ENCODE peak calls at places on chromosomes 16 and 17, in eight cellular contexts. D is AG09309, W is breast epithelium, H is B cell, B is glutamatergic neuron, T is NB4, P is A549, Z is A673. S is an unnamed sample.

GRCh38 chr16:22027633-22028032 is 19.7 kb downstream of the MOSMO start:
- DNase-seq in D (no peak), W (no peak), H (no peak), B (no peak), T (peak; percentile 46), P (no peak), Z (no peak), S (no peak)

GRCh38 chr16:22216191-22216831 is 10.2 kb downstream of the EEF2K start:
- DNase-seq in D (no peak), W (no peak), H (no peak), B (no peak), T (peak; percentile 75), P (no peak), Z (no peak), S (no peak)

GRCh38 chr17:49730078-49730786 is 22.5 kb upstream of the SLC35B1 start:
- DNase-seq in D (peak; percentile 67), W (peak; percentile 83), H (no peak), B (no peak), T (no peak), P (no peak), Z (no peak), S (no peak)

GRCh38 chr16:74748710-74749073 is 25.9 kb downstream of the FA2H start:
- DNase-seq in D (no peak), W (no peak), H (no peak), B (no peak), T (no peak), P (no peak), Z (no peak), S (no peak)

GRCh38 chr17:3602499-3602898 is 6.7 kb downstream of the TRPV1 start:
- DNase-seq in D (no peak), W (no peak), H (peak; percentile 52), B (peak; percentile 45), T (peak; percentile 61), P (peak; percentile 48), Z (peak; percentile 50), S (no peak)

GRCh38 chr17:15981646-15982580 is 17.6 kb downstream of the ZSWIM7 start:
- DNase-seq in D (peak; percentile 8), W (no peak), H (no peak), B (no peak), T (peak; percentile 84), P (no peak), Z (no peak), S (no peak)

GRCh38 chr17:40915721-40916256 is 21.7 kb downstream of the KRT23 start:
- DNase-seq in D (peak; percentile 59), W (no peak), H (no peak), B (no peak), T (no peak), P (no peak), Z (no peak), S (no peak)

GRCh38 chr17:50719924-50720805 is 762 bp downstream of the LUC7L3 start:
- DNase-seq in D (no peak), W (no peak), H (no peak), B (no peak), T (no peak), P (no peak), Z (no peak), S (no peak)

GRCh38 chr17:36933174-36934143 is 3.8 kb upstream of the LHX1 start:
- DNase-seq in D (no peak), W (no peak), H (peak; percentile 28), B (peak; percentile 28), T (no peak), P (no peak), Z (no peak), S (no peak)

GRCh38 chr16:57616871-57617270 is 11.6 kb upstream of the ADGRG1 start:
- DNase-seq in D (no peak), W (no peak), H (no peak), B (no peak), T (peak; percentile 69), P (no peak), Z (no peak), S (no peak)

GRCh38 chr16:57615813-57616212 is 12.6 kb upstream of the ADGRG1 start:
- DNase-seq in D (no peak), W (no peak), H (no peak), B (no peak), T (no peak), P (no peak), Z (no peak), S (no peak)

GRCh38 chr16:57613514-57613913 is 14.9 kb upstream of the ADGRG1 start:
- DNase-seq in D (no peak), W (no peak), H (no peak), B (no peak), T (no peak), P (no peak), Z (no peak), S (no peak)

GRCh38 chr16:57616241-57616640 is 12.2 kb upstream of the ADGRG1 start:
- DNase-seq in D (no peak), W (no peak), H (no peak), B (no peak), T (no peak), P (no peak), Z (no peak), S (no peak)

DNA sequence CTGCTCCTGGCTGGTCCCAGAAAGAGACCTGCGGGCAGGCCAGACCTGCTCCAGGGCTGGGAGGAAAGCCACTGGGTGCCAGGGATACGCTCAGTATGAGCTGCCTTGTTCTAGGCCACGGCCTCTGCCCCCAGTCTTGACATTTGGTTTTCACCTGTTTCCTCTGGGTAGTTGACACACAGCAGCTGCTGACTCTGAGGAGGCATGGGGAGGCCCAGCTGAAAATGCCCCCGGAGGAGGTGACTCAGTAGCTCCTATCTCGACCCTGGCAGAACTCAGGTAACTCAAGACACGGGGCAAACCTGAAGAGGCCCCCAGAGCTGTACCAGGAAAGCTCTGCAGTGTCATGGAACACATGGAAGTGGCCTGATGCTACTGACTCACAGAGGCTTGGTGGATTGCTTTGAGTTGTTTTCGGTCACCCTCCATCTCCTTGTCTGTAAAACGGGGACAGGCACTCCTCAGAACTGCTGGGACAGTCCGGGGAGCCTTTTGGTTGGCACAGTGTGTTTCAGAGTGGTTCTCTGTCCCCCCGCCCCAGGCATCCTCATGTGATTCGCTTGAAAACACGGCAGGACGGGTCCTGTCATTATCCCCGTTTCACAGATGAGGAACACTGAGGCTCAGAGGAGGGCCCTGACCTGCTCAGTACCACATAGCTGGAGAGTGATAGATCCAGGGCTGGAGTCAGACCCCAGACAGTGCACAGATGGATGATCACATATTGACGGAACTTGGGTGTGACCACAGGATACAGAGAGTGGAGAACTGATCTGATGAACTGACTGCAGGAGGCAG is 13.7 kb upstream of the ADGRG1 start:
- DNase-seq in D (no peak), W (no peak), H (no peak), B (no peak), T (no peak), P (no peak), Z (no peak), S (no peak)
- TF ChIP-seq CTCF in D (no peak), W (no peak), H (no peak), B (no peak), T (no peak), P (no peak), Z (no peak), S (no peak)

GRCh38 chr16:25138130-25138529 is 26.6 kb downstream of the LCMT1 start:
- DNase-seq in D (no peak), W (no peak), H (no peak), B (no peak), T (no peak), P (no peak), Z (no peak), S (no peak)

GRCh38 chr16:25134306-25134705 is 22.8 kb downstream of the LCMT1 start:
- DNase-seq in D (no peak), W (no peak), H (no peak), B (no peak), T (peak; percentile 58), P (no peak), Z (no peak), S (no peak)

GRCh38 chr16:25140459-25140858 is 28.9 kb downstream of the LCMT1 start:
- DNase-seq in D (no peak), W (no peak), H (no peak), B (no peak), T (no peak), P (no peak), Z (no peak), S (no peak)

GRCh38 chr16:25135239-25135878 is 23.8 kb downstream of the LCMT1 start:
- DNase-seq in D (no peak), W (no peak), H (no peak), B (no peak), T (no peak), P (peak; percentile 15), Z (peak; percentile 14), S (no peak)
- TF ChIP-seq CTCF in D (peak; percentile 64), W (no peak), H (no peak), B (no peak), T (no peak), P (peak; percentile 15), Z (peak; percentile 11), S (no peak)

DNA sequence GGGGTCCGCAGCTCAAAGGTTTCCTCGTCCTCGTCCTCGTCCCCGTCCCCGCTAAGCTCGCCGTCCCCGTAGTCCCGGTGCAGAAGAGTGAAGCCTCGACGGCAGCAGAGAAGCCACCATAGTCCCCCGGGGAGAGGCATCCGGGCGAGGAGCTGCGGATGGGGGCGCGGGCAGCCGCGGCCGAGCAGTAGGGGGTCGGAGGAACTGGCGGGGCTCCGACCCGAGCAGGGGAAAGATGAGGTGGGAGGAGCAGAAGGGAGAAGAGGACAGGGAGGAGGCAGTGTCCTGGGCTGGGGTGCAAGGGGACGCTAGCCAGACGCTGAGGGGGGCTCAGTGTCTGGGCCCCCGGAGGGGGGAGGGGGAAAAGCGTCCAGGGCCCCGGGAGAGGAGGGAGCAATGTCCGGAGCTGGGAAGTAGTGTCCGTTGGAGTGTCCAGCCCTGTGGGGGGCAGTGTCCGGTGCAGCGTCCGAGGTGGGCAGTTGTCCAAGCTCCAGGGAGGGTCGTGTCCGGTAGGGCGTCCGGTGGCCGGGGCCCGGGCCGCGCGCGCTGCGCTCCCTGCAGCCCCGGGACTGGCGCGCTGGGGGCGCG is at the start of gene PLEKHH3:
- DNase-seq in D (no peak), W (no peak), H (no peak), B (peak; percentile 66), T (peak; percentile 75), P (no peak), Z (peak; percentile 43), S (peak; percentile 42)
- TF ChIP-seq CTCF in D (no peak), W (no peak), H (no peak), B (peak; percentile 3), T (peak; percentile 2), P (no peak), Z (no peak), S (no peak)

DNA sequence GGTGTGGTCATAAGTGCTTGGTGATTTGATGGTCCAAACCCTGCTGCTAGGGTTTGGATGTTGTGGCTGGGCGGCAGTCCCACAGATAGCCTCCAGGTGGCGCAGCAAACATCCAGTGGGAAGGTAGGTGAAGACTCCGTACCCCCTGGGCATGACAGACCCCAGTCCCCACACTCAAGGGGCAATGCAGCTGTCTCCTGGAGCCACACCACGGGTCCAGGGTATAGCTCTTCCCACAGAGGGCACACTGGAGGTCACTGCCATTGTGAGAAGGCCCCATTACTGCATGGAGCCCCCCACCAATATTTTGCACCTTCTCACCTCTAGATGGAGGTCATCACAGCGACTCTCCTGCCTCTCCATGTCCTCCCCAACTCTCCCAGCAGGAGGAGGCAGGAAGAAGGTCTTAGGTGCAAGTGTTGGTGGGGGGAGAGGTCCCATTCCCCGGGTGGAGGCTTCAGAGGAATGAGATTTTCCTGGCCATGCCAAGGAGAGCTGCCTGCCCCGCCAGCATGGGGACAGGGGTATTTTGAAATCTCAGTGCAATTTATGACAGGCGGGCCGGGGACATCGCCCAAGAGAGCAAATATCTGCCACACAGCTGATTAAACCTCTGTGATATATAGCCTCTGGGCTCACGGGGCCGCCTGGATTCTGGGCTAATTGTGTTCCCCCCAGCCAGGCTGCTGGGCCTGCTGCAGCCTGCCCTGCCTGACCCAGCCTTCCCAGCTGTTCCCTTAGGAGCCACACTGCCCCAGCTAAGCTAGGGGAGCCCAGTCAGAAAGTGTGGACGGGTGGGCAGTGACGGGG is 17.2 kb upstream of the C17orf113 start:
- DNase-seq in D (no peak), W (peak; percentile 65), H (peak; percentile 80), B (peak; percentile 85), T (peak; percentile 68), P (peak; percentile 79), Z (peak; percentile 44), S (peak; percentile 80)
- TF ChIP-seq CTCF in D (peak; percentile 90), W (peak; percentile 60), H (peak; percentile 91), B (peak; percentile 94), T (peak; percentile 89), P (peak; percentile 92), Z (peak; percentile 80), S (peak; percentile 97)

S was measured in endothelial cell.